ENCODE peak calls at places on chromosomes 1 and 21, in nine cellular contexts. L, A, Q, W, S, H, I, U and O are unnamed samples.

GRCh38 chr1:246786606-246787238 is 62.5 kb downstream of the SCCPDH start:
- DNase-seq in L (no peak), A (no peak), Q (no peak), W (no peak), S (no peak), H (no peak), I (no peak), U (no peak), O (no peak)

GRCh38 chr1:217137210-217137871 is 414.1 kb upstream of the ESRRG start:
- DNase-seq in L (no peak), A (no peak), Q (no peak), W (no peak), S (no peak), H (no peak), I (peak), U (no peak), O (peak)

GRCh38 chr1:64038965-64039926 is 164.2 kb upstream of the UBE2U start:
- DNase-seq in L (no peak), A (no peak), Q (peak), W (no peak), S (peak), H (peak), I (no peak), U (no peak), O (peak)

GRCh38 chr21:37463083-37463780 is 96.7 kb downstream of the DYRK1A start:
- DNase-seq in L (peak), A (no peak), Q (no peak), W (peak), S (no peak), H (no peak), I (peak), U (no peak), O (no peak)

GRCh38 chr1:227757781-227758180 is 22.5 kb downstream of the SNAP47 start:
- DNase-seq in L (no peak), A (no peak), Q (no peak), W (no peak), S (no peak), H (no peak), I (no peak), U (no peak), O (no peak)

GRCh38 chr1:207892764-207893163 is 18.2 kb downstream of the CD34 start:
- DNase-seq in L (no peak), A (no peak), Q (no peak), W (no peak), S (no peak), H (no peak), I (peak), U (no peak), O (no peak)

GRCh38 chr1:248841702-248842395 is 3.8 kb downstream of the ZNF672 start:
- DNase-seq in L (no peak), A (no peak), Q (no peak), W (peak), S (no peak), H (no peak), I (peak), U (peak), O (peak)

GRCh38 chr1:229514578-229515275 is 6.6 kb upstream of the NUP133 start:
- DNase-seq in L (peak), A (peak), Q (peak), W (peak), S (peak), H (no peak), I (peak), U (peak), O (peak)

GRCh38 chr1:33141216-33141615 is 40.6 kb downstream of the TRIM62 start:
- DNase-seq in L (no peak), A (no peak), Q (no peak), W (no peak), S (no peak), H (no peak), I (no peak), U (no peak), O (no peak)

GRCh38 chr1:156577512-156577911 is 2.0 kb upstream of the TTC24 start:
- DNase-seq in L (no peak), A (no peak), Q (no peak), W (no peak), S (no peak), H (no peak), I (no peak), U (no peak), O (no peak)

GRCh38 chr1:219812491-219813221 is 115.7 kb downstream of the SLC30A10 start:
- DNase-seq in L (peak), A (peak), Q (peak), W (peak), S (peak), H (no peak), I (peak), U (no peak), O (peak)

GRCh38 chr1:36084502-36085115 is 715 bp downstream of the TEKT2 start:
- DNase-seq in L (no peak), A (no peak), Q (no peak), W (no peak), S (no peak), H (no peak), I (peak), U (no peak), O (no peak)

GRCh38 chr1:182473553-182473952 is 23.6 kb downstream of the RGSL1 start:
- DNase-seq in L (no peak), A (no peak), Q (no peak), W (no peak), S (no peak), H (no peak), I (no peak), U (no peak), O (no peak)